ENCODE peak calls at places on chromosomes 7 and 10, in six cellular contexts. E, F, D, G, Z and J are unnamed samples.

GRCh38 chr10:15462253-15462885 is 91.3 kb upstream of the FAM171A1 start:
- DNase-seq in E (no peak), F (no peak), D (no peak), G (no peak), Z (no peak), J (no peak)

GRCh38 chr7:98115746-98116525 is 9.3 kb downstream of the LMTK2 start:
- DNase-seq in E (no peak), F (no peak), D (no peak), G (no peak), Z (no peak), J (no peak)

GRCh38 chr7:913736-914520 is 37.6 kb downstream of the GET4 start:
- DNase-seq in E (no peak), F (peak), D (no peak), G (no peak), Z (no peak), J (no peak)

GRCh38 chr7:16078076-16078952 is 343.0 kb downstream of the CRPPA start:
- DNase-seq in E (no peak), F (no peak), D (peak), G (peak), Z (no peak), J (no peak)

GRCh38 chr10:112672706-112673105 is 225.7 kb downstream of the VTI1A start:
- DNase-seq in E (no peak), F (no peak), D (no peak), G (no peak), Z (no peak), J (no peak)

GRCh38 chr10:86970152-86970886 is 2.0 kb downstream of the ADIRF start:
- DNase-seq in E (peak), F (peak), D (peak), G (no peak), Z (no peak), J (no peak)

GRCh38 chr10:6119962-6120361 is 31.1 kb downstream of the RBM17 start:
- DNase-seq in E (no peak), F (no peak), D (no peak), G (no peak), Z (no peak), J (no peak)

GRCh38 chr7:52962402-52962801 is 73.0 kb upstream of the POM121L12 start:
- DNase-seq in E (no peak), F (no peak), D (no peak), G (no peak), Z (no peak), J (no peak)

GRCh38 chr10:96614515-96614914 is 27.7 kb upstream of the TM9SF3 start:
- DNase-seq in E (no peak), F (no peak), D (no peak), G (peak), Z (no peak), J (no peak)

GRCh38 chr10:78457804-78458483 is 424.3 kb downstream of the RPS24 start:
- DNase-seq in E (no peak), F (peak), D (no peak), G (peak), Z (no peak), J (no peak)

GRCh38 chr10:132388901-132389630 is 7.9 kb upstream of the PWWP2B start:
- DNase-seq in E (peak), F (peak), D (no peak), G (no peak), Z (no peak), J (no peak)